ENCODE peak calls at places on chromosomes 2 and 18, in ten cellular contexts. F, R, N, E, G, Y, P, Q, L and T are unnamed samples.
A peak's percentile ranks its signal among the peaks of the same experiment; 100 is the strongest.

GRCh38 chr2:26584656-26585055 is 56.5 kb downstream of the CIB4 start:
- DNase-seq in F (no peak), R (no peak), N (no peak), E (no peak), G (no peak), Y (no peak), P (no peak), Q (no peak), L (no peak), T (no peak)

GRCh38 chr18:55477537-55478300 is 110.3 kb downstream of the TCF4 start:
- DNase-seq in F (no peak), R (no peak), N (peak; percentile 43), E (no peak), G (no peak), Y (no peak), P (peak; percentile 11), Q (peak; percentile 47), L (no peak), T (no peak)

GRCh38 chr2:172246649-172247048 is 143.9 kb upstream of the DLX2 start:
- DNase-seq in F (no peak), R (no peak), N (no peak), E (no peak), G (no peak), Y (no peak), P (no peak), Q (no peak), L (no peak), T (peak; percentile 55)

GRCh38 chr2:190408538-190409271 is 550 bp downstream of the MFSD6 start:
- DNase-seq in F (peak; percentile 54), R (peak; percentile 78), N (peak; percentile 86), E (peak; percentile 24), G (peak; percentile 57), Y (no peak), P (no peak), Q (peak; percentile 5), L (peak; percentile 46), T (peak; percentile 49)

GRCh38 chr18:4196358-4196757 is 258.7 kb downstream of the DLGAP1 start:
- DNase-seq in F (no peak), R (no peak), N (no peak), E (no peak), G (no peak), Y (no peak), P (no peak), Q (no peak), L (no peak), T (no peak)

GRCh38 chr18:34467059-34467458 is 242.3 kb upstream of the NOL4 start:
- DNase-seq in F (no peak), R (no peak), N (no peak), E (no peak), G (no peak), Y (no peak), P (no peak), Q (no peak), L (no peak), T (no peak)

GRCh38 chr2:2656046-2656715 is 325.1 kb upstream of the MYT1L start:
- DNase-seq in F (no peak), R (no peak), N (peak; percentile 21), E (no peak), G (no peak), Y (no peak), P (no peak), Q (no peak), L (peak; percentile 23), T (no peak)

GRCh38 chr2:20439193-20439475 is 7.7 kb upstream of the RHOB start:
- DNase-seq in F (no peak), R (no peak), N (no peak), E (no peak), G (no peak), Y (no peak), P (no peak), Q (peak; percentile 30), L (no peak), T (no peak)

GRCh38 chr2:23199115-23199918 is 185.7 kb upstream of the KLHL29 start:
- DNase-seq in F (no peak), R (no peak), N (no peak), E (no peak), G (no peak), Y (peak; percentile 11), P (peak; percentile 78), Q (no peak), L (no peak), T (no peak)